ENCODE peak calls at places on chromosomes 2 and 18, in four cellular contexts. J is BJ, M is brain microvascular endothelial cell, D is endothelial cell. Y is an unnamed sample.

GRCh38 chr2:127609818-127610217 is 36.1 kb upstream of the GPR17 start:
- DNase-seq in J (no peak), M (no peak), D (no peak), Y (no peak)

GRCh38 chr18:35386600-35387366 is 9.6 kb upstream of the ZNF396 start:
- DNase-seq in J (no peak), M (peak; percentile 76), D (peak; percentile 66), Y (no peak)

GRCh38 chr2:208253518-208254117 is 1.3 kb downstream of the IDH1 start:
- DNase-seq in J (no peak), M (no peak), D (no peak), Y (no peak)

GRCh38 chr2:167478196-167478595 is 589.9 kb downstream of the XIRP2 start:
- DNase-seq in J (no peak), M (no peak), D (no peak), Y (no peak)

GRCh38 chr18:77899972-77900754 is 650.5 kb downstream of the GALR1 start:
- DNase-seq in J (no peak), M (peak; percentile 3), D (no peak), Y (no peak)

GRCh38 chr18:39909706-39910105 is 2045.3 kb upstream of the PIK3C3 start:
- DNase-seq in J (no peak), M (peak; percentile 1), D (no peak), Y (no peak)

GRCh38 chr2:240433973-240434727 is 1.3 kb upstream of the GPC1 start:
- DNase-seq in J (peak; percentile 86), M (peak; percentile 92), D (no peak), Y (peak; percentile 69)

GRCh38 chr2:233085839-233086150 is 25.7 kb downstream of the INPP5D start:
- DNase-seq in J (no peak), M (no peak), D (no peak), Y (no peak)

GRCh38 chr18:26073742-26074141 is 16.7 kb downstream of the SS18 start:
- DNase-seq in J (no peak), M (no peak), D (no peak), Y (no peak)

GRCh38 chr18:44844486-44844885 is 163.8 kb downstream of the SETBP1 start:
- DNase-seq in J (no peak), M (no peak), D (no peak), Y (no peak)

GRCh38 chr18:2897015-2897414 is 50.2 kb downstream of the EMILIN2 start:
- DNase-seq in J (no peak), M (no peak), D (no peak), Y (no peak)

GRCh38 chr18:13611616-13612110 is 114.7 kb downstream of the FAM210A start:
- DNase-seq in J (no peak), M (peak; percentile 14), D (peak; percentile 25), Y (no peak)

GRCh38 chr2:199379251-199379650 is 78.5 kb downstream of the SATB2 start:
- DNase-seq in J (no peak), M (peak; percentile 80), D (no peak), Y (peak; percentile 36)

GRCh38 chr18:21599585-21600525 is 649 bp downstream of the ESCO1 start:
- DNase-seq in J (no peak), M (no peak), D (peak; percentile 65), Y (no peak)

GRCh38 chr2:159497256-159497655 is 119.1 kb downstream of the BAZ2B start:
- DNase-seq in J (peak; percentile 53), M (peak; percentile 93), D (peak; percentile 24), Y (peak; percentile 23)

GRCh38 chr2:15160602-15161001 is 400.5 kb downstream of the NBAS start:
- DNase-seq in J (no peak), M (no peak), D (no peak), Y (no peak)

GRCh38 chr2:110931648-110932047 is 189.1 kb upstream of the BCL2L11 start:
- DNase-seq in J (no peak), M (no peak), D (no peak), Y (peak; percentile 10)

GRCh38 chr2:64649013-64649484 is 4.7 kb downstream of the SERTAD2 start:
- DNase-seq in J (no peak), M (no peak), D (no peak), Y (no peak)

GRCh38 chr2:42742740-42743666 is 20.9 kb downstream of the OXER1 start:
- DNase-seq in J (no peak), M (no peak), D (no peak), Y (no peak)

GRCh38 chr2:156476516-156477206 is 40.5 kb downstream of the GPD2 start:
- DNase-seq in J (peak; percentile 35), M (peak; percentile 63), D (no peak), Y (no peak)

GRCh38 chr2:3440486-3440885 is 61.0 kb downstream of the TRAPPC12 start:
- DNase-seq in J (no peak), M (no peak), D (no peak), Y (no peak)

GRCh38 chr2:52526735-52527134 is 1240.9 kb upstream of the CHAC2 start:
- DNase-seq in J (no peak), M (no peak), D (no peak), Y (no peak)

GRCh38 chr2:202848813-202849212 is 22.8 kb downstream of the ICA1L start:
- DNase-seq in J (no peak), M (no peak), D (no peak), Y (no peak)

GRCh38 chr2:79887747-79888374 is 375.0 kb downstream of the CTNNA2 start:
- DNase-seq in J (peak; percentile 6), M (peak; percentile 48), D (peak; percentile 59), Y (peak; percentile 19)

GRCh38 chr2:28172114-28172898 is 220.4 kb upstream of the FOSL2 start:
- DNase-seq in J (no peak), M (peak; percentile 63), D (no peak), Y (no peak)

GRCh38 chr2:39301352-39301751 is 57.6 kb upstream of the CDKL4 start:
- DNase-seq in J (no peak), M (no peak), D (no peak), Y (no peak)

GRCh38 chr18:60446821-60447220 is 74.2 kb upstream of the MC4R start:
- DNase-seq in J (no peak), M (peak; percentile 40), D (no peak), Y (no peak)

GRCh38 chr18:46481048-46481846 is 175.8 kb downstream of the LOXHD1 start:
- DNase-seq in J (no peak), M (peak; percentile 60), D (peak; percentile 79), Y (no peak)

GRCh38 chr2:88078624-88079169 is 11.1 kb downstream of the SMYD1 start:
- DNase-seq in J (no peak), M (no peak), D (no peak), Y (no peak)

DNA sequence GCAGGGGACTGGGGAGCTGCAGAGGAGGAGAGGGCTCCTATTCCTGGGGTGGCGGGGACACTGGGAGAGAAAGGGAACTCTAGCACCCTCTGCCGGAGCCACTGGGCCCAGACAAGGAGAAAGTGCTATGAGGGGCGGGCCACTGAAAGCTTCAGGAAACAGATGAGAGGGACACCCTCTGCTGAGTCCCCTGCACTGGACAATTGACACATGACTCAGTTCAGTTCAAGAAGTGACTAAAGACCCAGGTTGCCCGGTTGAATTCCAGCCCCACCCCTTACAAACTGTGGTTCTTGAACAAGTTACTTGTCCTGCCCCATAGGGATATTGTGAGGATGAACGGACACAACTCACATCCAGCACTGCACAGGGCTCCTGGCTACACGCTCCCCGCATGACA is 5.0 kb downstream of the RUFY4 start:
- DNase-seq in J (no peak), M (peak; percentile 7), D (peak; percentile 66), Y (no peak)
- TF ChIP-seq CTCF in J (peak; percentile 64), M (peak; percentile 78), D (peak; percentile 28), Y (peak; percentile 66)

DNA sequence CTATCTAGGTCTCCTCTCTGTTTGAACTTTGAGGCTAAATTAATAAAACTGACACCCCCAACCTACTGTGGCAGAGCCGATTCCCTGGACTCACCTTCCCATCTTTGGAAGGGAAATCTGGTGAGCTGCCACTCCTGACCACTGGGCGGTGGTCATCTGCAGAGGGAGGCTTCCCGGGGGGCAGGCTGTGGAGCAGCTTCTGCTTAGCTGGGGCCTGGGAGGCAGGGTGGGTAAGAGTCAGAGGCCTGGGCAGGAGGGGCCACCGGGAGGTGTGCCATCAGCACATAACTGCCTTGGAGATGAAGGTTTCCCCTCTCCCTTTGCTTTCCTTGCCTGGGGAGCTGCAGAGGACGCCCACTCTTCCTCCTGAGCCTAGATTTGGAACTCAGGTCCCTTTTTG is 2.3 kb upstream of the NPPC start:
- DNase-seq in J (no peak), M (no peak), D (peak; percentile 42), Y (no peak)
- TF ChIP-seq CTCF in J (no peak), M (peak; percentile 52), D (no peak), Y (peak; percentile 13)

GRCh38 chr2:197705912-197706838 is 1.0 kb downstream of the MARS2 start:
- DNase-seq in J (no peak), M (no peak), D (peak; percentile 44), Y (no peak)

GRCh38 chr2:197705143-197705911 is at the start of gene MARS2:
- DNase-seq in J (peak; percentile 51), M (peak; percentile 85), D (peak; percentile 96), Y (peak; percentile 29)

GRCh38 chr2:197706839-197707207 is 1.7 kb downstream of the MARS2 start:
- DNase-seq in J (no peak), M (no peak), D (no peak), Y (no peak)

GRCh38 chr2:197707316-197708213 is 2.4 kb downstream of the MARS2 start:
- DNase-seq in J (no peak), M (peak; percentile 44), D (no peak), Y (no peak)

DNA sequence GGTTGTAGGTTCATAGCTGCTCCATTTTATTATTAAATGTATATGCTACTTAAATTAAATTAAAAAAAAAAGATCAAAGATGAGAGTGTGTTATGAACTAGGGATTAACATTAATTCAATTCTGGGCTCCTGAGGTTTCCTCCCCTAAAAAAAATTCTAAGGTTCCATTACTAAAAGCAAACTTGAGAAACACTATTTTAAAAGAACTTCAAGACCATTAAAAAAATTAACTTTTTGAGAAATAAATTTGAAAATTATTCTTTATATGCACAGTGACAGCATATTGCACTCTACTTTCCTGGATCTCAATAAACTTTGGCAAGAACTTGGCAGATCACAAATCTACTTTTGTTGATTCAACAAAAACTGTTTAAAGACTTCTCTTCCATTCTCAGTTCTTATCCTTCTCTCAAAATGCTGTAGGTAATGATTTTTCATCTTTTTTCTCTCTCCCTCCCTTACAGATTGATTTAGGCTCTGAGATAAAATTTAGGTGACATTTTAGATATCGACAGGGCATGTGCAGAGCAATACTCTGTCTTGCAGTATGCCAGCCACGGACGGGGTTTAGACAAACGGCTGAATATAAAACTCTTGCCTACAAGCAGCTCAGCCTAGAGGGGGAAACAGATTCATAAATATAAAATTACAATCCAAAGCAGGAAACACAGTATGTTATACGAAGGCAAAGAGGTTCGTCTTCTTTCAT is 581 bp upstream of the MARS2 start:
- DNase-seq in J (no peak), M (no peak), D (no peak), Y (no peak)
- TF ChIP-seq CTCF in J (no peak), M (no peak), D (no peak), Y (no peak)

GRCh38 chr2:66030553-66030952 is 404.4 kb upstream of the MEIS1 start:
- DNase-seq in J (no peak), M (no peak), D (peak; percentile 4), Y (no peak)
- TF ChIP-seq CTCF in J (peak; percentile 6), M (no peak), D (peak; percentile 36), Y (no peak)

DNA sequence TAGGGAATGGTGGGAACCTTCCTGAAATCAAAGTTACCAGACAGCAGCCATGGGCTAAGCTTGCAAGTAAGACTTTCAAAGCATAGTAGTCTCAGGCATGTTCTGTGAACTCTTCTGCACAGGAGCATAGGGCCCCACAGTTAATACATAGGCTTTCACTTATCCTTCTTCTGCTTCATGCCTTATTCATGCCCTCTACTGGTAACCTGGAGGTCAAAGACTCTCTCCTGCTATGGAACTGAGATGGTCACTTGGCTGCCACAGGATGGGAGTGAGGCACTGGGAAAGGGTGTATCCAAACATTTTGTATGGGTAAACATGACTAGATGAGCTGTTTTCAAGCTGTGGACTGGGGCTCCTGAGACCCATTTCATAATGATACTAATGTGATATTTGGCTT is 49.1 kb upstream of the ZNF638 start:
- DNase-seq in J (no peak), M (no peak), D (no peak), Y (no peak)
- TF ChIP-seq CTCF in J (no peak), M (peak; percentile 30), D (no peak), Y (no peak)

Y was measured in AG04449.